ENCODE peak calls at places on chromosome 12, in seven cellular contexts. One of them, this sample, is unnamed.

GRCh38 chr12:48631071-48631470 is 51.0 kb downstream of the KANSL2 start:
- DNase-seq in choroid plexus epithelial cell: no peak
- DNase-seq in heart left ventricle: no peak
- DNase-seq in fibroblast of pulmonary artery: no peak
- DNase-seq in hepatocyte: no peak
- DNase-seq in left ventricle myocardium inferior: no peak
- DNase-seq in MM.1S: no peak
- DNase-seq in this sample: no peak

GRCh38 chr12:5432011-5432400 is at the start of gene NTF3:
- DNase-seq in choroid plexus epithelial cell: peak; percentile 11
- DNase-seq in heart left ventricle: no peak
- DNase-seq in fibroblast of pulmonary artery: peak; percentile 29
- DNase-seq in hepatocyte: peak; percentile 74
- DNase-seq in left ventricle myocardium inferior: peak; percentile 33
- DNase-seq in MM.1S: no peak
- DNase-seq in this sample: peak; percentile 17

GRCh38 chr12:122125452-122126341 is 47.1 kb downstream of the MLXIP start:
- DNase-seq in choroid plexus epithelial cell: no peak
- DNase-seq in heart left ventricle: peak; percentile 54
- DNase-seq in fibroblast of pulmonary artery: no peak
- DNase-seq in hepatocyte: no peak
- DNase-seq in left ventricle myocardium inferior: no peak
- DNase-seq in MM.1S: no peak
- DNase-seq in this sample: peak; percentile 19

GRCh38 chr12:69991683-69992297 is 166.8 kb downstream of the MYRFL start:
- DNase-seq in choroid plexus epithelial cell: no peak
- DNase-seq in heart left ventricle: no peak
- DNase-seq in fibroblast of pulmonary artery: no peak
- DNase-seq in hepatocyte: no peak
- DNase-seq in left ventricle myocardium inferior: no peak
- DNase-seq in MM.1S: no peak
- DNase-seq in this sample: no peak

GRCh38 chr12:116372815-116373214 is 95.3 kb upstream of the MED13L start:
- DNase-seq in choroid plexus epithelial cell: peak; percentile 33
- DNase-seq in heart left ventricle: no peak
- DNase-seq in fibroblast of pulmonary artery: peak; percentile 45
- DNase-seq in hepatocyte: no peak
- DNase-seq in left ventricle myocardium inferior: no peak
- DNase-seq in MM.1S: no peak
- DNase-seq in this sample: no peak

GRCh38 chr12:62799126-62799736 is 135.7 kb downstream of the PPM1H start:
- DNase-seq in choroid plexus epithelial cell: peak; percentile 89
- DNase-seq in heart left ventricle: no peak
- DNase-seq in fibroblast of pulmonary artery: peak; percentile 84
- DNase-seq in hepatocyte: peak; percentile 85
- DNase-seq in left ventricle myocardium inferior: no peak
- DNase-seq in MM.1S: peak; percentile 61
- DNase-seq in this sample: peak; percentile 85

GRCh38 chr12:101769865-101770264 is 30.6 kb upstream of the SYCP3 start:
- DNase-seq in choroid plexus epithelial cell: no peak
- DNase-seq in heart left ventricle: no peak
- DNase-seq in fibroblast of pulmonary artery: no peak
- DNase-seq in hepatocyte: no peak
- DNase-seq in left ventricle myocardium inferior: no peak
- DNase-seq in MM.1S: no peak
- DNase-seq in this sample: no peak

GRCh38 chr12:56129210-56129691 is 1.2 kb downstream of the ESYT1 start:
- DNase-seq in choroid plexus epithelial cell: no peak
- DNase-seq in heart left ventricle: peak; percentile 86
- DNase-seq in fibroblast of pulmonary artery: peak; percentile 59
- DNase-seq in hepatocyte: peak; percentile 76
- DNase-seq in left ventricle myocardium inferior: peak; percentile 65
- DNase-seq in MM.1S: peak; percentile 59
- DNase-seq in this sample: peak; percentile 35

GRCh38 chr12:46380881-46381280 is 8.3 kb upstream of the SLC38A2 start:
- DNase-seq in choroid plexus epithelial cell: peak; percentile 25
- DNase-seq in heart left ventricle: no peak
- DNase-seq in fibroblast of pulmonary artery: peak; percentile 64
- DNase-seq in hepatocyte: no peak
- DNase-seq in left ventricle myocardium inferior: no peak
- DNase-seq in MM.1S: no peak
- DNase-seq in this sample: no peak

GRCh38 chr12:43282106-43282505 is 269.9 kb downstream of the ADAMTS20 start:
- DNase-seq in choroid plexus epithelial cell: peak; percentile 80
- DNase-seq in heart left ventricle: no peak
- DNase-seq in fibroblast of pulmonary artery: peak; percentile 77
- DNase-seq in hepatocyte: peak; percentile 24
- DNase-seq in left ventricle myocardium inferior: no peak
- DNase-seq in MM.1S: peak; percentile 32
- DNase-seq in this sample: peak; percentile 80

GRCh38 chr12:30726647-30727046 is 28.1 kb downstream of the CAPRIN2 start:
- DNase-seq in choroid plexus epithelial cell: no peak
- DNase-seq in heart left ventricle: no peak
- DNase-seq in fibroblast of pulmonary artery: no peak
- DNase-seq in hepatocyte: no peak
- DNase-seq in left ventricle myocardium inferior: no peak
- DNase-seq in MM.1S: no peak
- DNase-seq in this sample: no peak

GRCh38 chr12:30730011-30730410 is 24.7 kb downstream of the CAPRIN2 start:
- DNase-seq in choroid plexus epithelial cell: no peak
- DNase-seq in heart left ventricle: no peak
- DNase-seq in fibroblast of pulmonary artery: no peak
- DNase-seq in hepatocyte: no peak
- DNase-seq in left ventricle myocardium inferior: no peak
- DNase-seq in MM.1S: no peak
- DNase-seq in this sample: no peak

GRCh38 chr12:30729547-30729946 is 25.2 kb downstream of the CAPRIN2 start:
- DNase-seq in choroid plexus epithelial cell: no peak
- DNase-seq in heart left ventricle: no peak
- DNase-seq in fibroblast of pulmonary artery: no peak
- DNase-seq in hepatocyte: no peak
- DNase-seq in left ventricle myocardium inferior: no peak
- DNase-seq in MM.1S: no peak
- DNase-seq in this sample: no peak

GRCh38 chr12:30725739-30726138 is 29.0 kb downstream of the CAPRIN2 start:
- DNase-seq in choroid plexus epithelial cell: peak; percentile 80
- DNase-seq in heart left ventricle: no peak
- DNase-seq in fibroblast of pulmonary artery: peak; percentile 82
- DNase-seq in hepatocyte: peak; percentile 7
- DNase-seq in left ventricle myocardium inferior: no peak
- DNase-seq in MM.1S: no peak
- DNase-seq in this sample: peak; percentile 88
- TF ChIP-seq CTCF in choroid plexus epithelial cell: peak; percentile 39
- TF ChIP-seq CTCF in heart left ventricle: no peak
- TF ChIP-seq CTCF in fibroblast of pulmonary artery: peak; percentile 25
- TF ChIP-seq CTCF in hepatocyte: no peak
- TF ChIP-seq CTCF in left ventricle myocardium inferior: no peak
- TF ChIP-seq CTCF in MM.1S: no peak
- TF ChIP-seq CTCF in this sample: peak; percentile 34

GRCh38 chr12:54262403-54262925 is 17.5 kb downstream of the CBX5 start:
- DNase-seq in choroid plexus epithelial cell: peak; percentile 64
- DNase-seq in heart left ventricle: no peak
- DNase-seq in fibroblast of pulmonary artery: peak; percentile 58
- DNase-seq in hepatocyte: peak; percentile 49
- DNase-seq in left ventricle myocardium inferior: no peak
- DNase-seq in MM.1S: no peak
- DNase-seq in this sample: peak; percentile 79
- H3K4me3 ChIP-seq in choroid plexus epithelial cell: peak overlapping the region; percentile 20
- H3K4me3 ChIP-seq in heart left ventricle: no peak overlapping the region
- H3K4me3 ChIP-seq in fibroblast of pulmonary artery: no peak overlapping the region
- H3K4me3 ChIP-seq in hepatocyte: no peak overlapping the region
- H3K4me3 ChIP-seq in left ventricle myocardium inferior: no peak overlapping the region
- H3K4me3 ChIP-seq in MM.1S: no peak overlapping the region
- H3K4me3 ChIP-seq in this sample: no peak overlapping the region

GRCh38 chr12:12890492-12890814 is 909 bp upstream of the GPRC5A start:
- DNase-seq in choroid plexus epithelial cell: no peak
- DNase-seq in heart left ventricle: no peak
- DNase-seq in fibroblast of pulmonary artery: no peak
- DNase-seq in hepatocyte: no peak
- DNase-seq in left ventricle myocardium inferior: no peak
- DNase-seq in MM.1S: no peak
- DNase-seq in this sample: no peak

GRCh38 chr12:12892670-12893290 is 1.4 kb downstream of the GPRC5A start:
- DNase-seq in choroid plexus epithelial cell: no peak
- DNase-seq in heart left ventricle: no peak
- DNase-seq in fibroblast of pulmonary artery: no peak
- DNase-seq in hepatocyte: no peak
- DNase-seq in left ventricle myocardium inferior: no peak
- DNase-seq in MM.1S: no peak
- DNase-seq in this sample: no peak

GRCh38 chr12:12891646-12892355 is 439 bp downstream of the GPRC5A start:
- DNase-seq in choroid plexus epithelial cell: no peak
- DNase-seq in heart left ventricle: no peak
- DNase-seq in fibroblast of pulmonary artery: no peak
- DNase-seq in hepatocyte: no peak
- DNase-seq in left ventricle myocardium inferior: no peak
- DNase-seq in MM.1S: no peak
- DNase-seq in this sample: peak; percentile 22

GRCh38 chr12:12889701-12890100 is 1.7 kb upstream of the GPRC5A start:
- DNase-seq in choroid plexus epithelial cell: no peak
- DNase-seq in heart left ventricle: no peak
- DNase-seq in fibroblast of pulmonary artery: no peak
- DNase-seq in hepatocyte: no peak
- DNase-seq in left ventricle myocardium inferior: no peak
- DNase-seq in MM.1S: no peak
- DNase-seq in this sample: no peak

DNA sequence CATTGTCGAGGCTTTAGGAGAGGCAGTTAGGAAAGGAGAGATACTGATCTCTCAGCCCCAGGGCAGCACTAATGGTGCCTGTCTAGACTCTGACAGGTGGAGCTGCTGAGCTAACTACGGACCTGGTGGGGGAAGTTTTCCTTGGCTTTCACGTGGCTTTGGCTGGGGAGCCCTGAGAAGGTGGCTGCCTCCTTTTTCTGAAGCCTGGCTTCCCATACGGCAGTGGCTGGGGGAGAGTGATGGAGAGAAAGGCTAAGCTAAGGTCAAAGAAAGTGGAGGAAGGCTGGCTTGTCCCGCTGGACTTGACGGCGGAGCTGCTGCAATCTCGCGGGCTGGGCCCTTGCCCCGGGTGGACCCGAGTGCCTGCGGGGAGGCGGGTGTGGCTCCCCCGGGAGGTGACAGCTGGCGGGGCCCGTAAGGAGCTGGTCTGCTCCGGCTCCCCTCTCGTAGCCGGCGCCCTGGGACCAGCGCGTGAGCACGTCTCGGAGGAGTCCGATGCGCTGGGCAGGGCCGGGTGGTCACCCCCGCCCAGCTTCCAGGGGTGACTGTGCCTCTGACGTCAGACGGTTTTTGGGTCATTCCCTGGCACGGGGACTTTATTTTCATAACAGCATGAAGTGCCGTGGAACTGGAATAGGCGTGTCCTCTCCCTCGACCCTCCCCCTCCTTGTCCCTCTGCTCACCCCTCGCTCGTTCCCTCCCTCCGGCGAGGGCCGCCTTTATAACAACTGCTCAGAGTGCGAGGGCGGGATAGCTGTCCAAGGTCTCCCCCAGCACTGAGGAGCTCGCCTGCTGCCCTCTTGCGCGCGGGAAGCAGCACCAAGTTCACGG is at the start of gene GPRC5A:
- DNase-seq in choroid plexus epithelial cell: peak; percentile 96
- DNase-seq in heart left ventricle: peak; percentile 78
- DNase-seq in fibroblast of pulmonary artery: peak; percentile 96
- DNase-seq in hepatocyte: peak; percentile 95
- DNase-seq in left ventricle myocardium inferior: peak; percentile 76
- DNase-seq in MM.1S: peak; percentile 52
- DNase-seq in this sample: peak; percentile 96
- TF ChIP-seq CTCF in choroid plexus epithelial cell: peak; percentile 50
- TF ChIP-seq CTCF in heart left ventricle: no peak
- TF ChIP-seq CTCF in fibroblast of pulmonary artery: peak; percentile 19
- TF ChIP-seq CTCF in hepatocyte: peak; percentile 20
- TF ChIP-seq CTCF in left ventricle myocardium inferior: no peak
- TF ChIP-seq CTCF in MM.1S: peak; percentile 46
- TF ChIP-seq CTCF in this sample: peak; percentile 26

DNA sequence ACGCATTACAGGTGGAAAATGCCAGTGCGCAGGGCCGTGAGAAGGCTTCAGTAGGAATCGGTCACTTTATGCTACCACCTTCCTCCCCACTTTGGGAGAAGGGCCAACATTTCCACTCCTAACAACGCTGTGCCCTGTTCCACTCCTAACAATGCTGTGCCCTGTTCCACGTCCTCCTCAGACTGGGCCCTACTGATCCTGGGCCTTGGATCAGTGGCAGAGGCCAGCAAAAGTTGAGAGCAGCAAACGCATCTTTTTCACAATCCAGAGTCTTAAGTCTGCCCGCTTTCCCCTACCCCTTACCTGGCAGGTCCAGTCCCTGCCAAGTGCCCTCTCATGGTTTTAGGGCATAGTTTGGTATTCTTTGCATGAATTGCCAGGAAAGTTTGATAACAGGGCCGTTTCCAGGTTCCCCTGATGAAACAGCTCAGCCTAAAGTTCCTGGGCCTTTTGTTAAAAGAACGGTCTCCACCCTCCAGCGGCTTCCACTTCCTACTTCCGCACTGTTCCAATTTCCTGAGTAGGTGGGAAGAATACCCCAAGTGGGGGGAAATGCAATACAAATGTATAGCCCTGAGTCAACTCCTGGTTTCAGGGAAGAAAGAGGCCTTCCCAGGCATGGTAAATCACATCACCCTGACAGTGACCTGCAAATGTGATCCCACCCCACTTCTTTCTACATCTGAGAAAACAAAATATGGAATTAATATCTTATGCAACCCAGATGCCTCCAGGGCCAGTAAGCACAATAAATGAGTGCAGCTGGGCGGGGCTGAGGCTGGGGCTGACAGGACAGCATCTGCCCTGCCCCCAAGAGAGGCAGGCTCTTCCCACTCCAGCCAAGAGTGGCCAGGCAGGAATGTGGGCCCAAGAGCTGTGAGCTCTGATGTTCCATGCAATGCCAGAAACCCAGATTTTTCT is 15.0 kb downstream of the KCTD10 start:
- DNase-seq in choroid plexus epithelial cell: peak; percentile 98
- DNase-seq in heart left ventricle: peak; percentile 91
- DNase-seq in fibroblast of pulmonary artery: peak; percentile 97
- DNase-seq in hepatocyte: peak; percentile 83
- DNase-seq in left ventricle myocardium inferior: peak; percentile 90
- DNase-seq in MM.1S: no peak
- DNase-seq in this sample: peak; percentile 97
- H3K4me3 ChIP-seq in choroid plexus epithelial cell: no peak overlapping the region
- H3K4me3 ChIP-seq in heart left ventricle: peak overlapping the region; percentile 29
- H3K4me3 ChIP-seq in fibroblast of pulmonary artery: peak overlapping the region; percentile 30
- H3K4me3 ChIP-seq in hepatocyte: no peak overlapping the region
- H3K4me3 ChIP-seq in left ventricle myocardium inferior: peak overlapping the region; percentile 56
- H3K4me3 ChIP-seq in MM.1S: no peak overlapping the region
- H3K4me3 ChIP-seq in this sample: peak overlapping the region; percentile 9

This sample was measured in fibroblast of the aortic adventitia.